ENCODE peak calls at places on chromosomes 16 and 17, in five cellular contexts. Y is naive thymus-derived CD8-positive, alpha-beta T cell; Z is nephron progenitor cell; S is pancreas; N is omental fat pad. K is an unnamed sample.

GRCh38 chr16:31200821-31201510 is 1.6 kb downstream of the PYCARD start:
- DNase-seq in N (no peak), Z (no peak), S (no peak), Y (no peak), K (no peak)

GRCh38 chr17:78993981-78994671 is 14.4 kb upstream of the LGALS3BP start:
- DNase-seq in Y (no peak), N (no peak), Z (no peak), S (peak), K (no peak)

GRCh38 chr16:88327566-88328312 is 55.0 kb upstream of the ZNF469 start:
- DNase-seq in N (no peak), Z (no peak), S (no peak), Y (no peak), K (no peak)

GRCh38 chr16:89907055-89907814 is 11.4 kb upstream of the MC1R start:
- DNase-seq in Y (no peak), S (no peak), N (no peak), Z (no peak), K (no peak)

GRCh38 chr16:20181949-20182348 is 108.3 kb upstream of the GPR139 start:
- DNase-seq in Z (no peak), N (no peak), Y (no peak), S (no peak), K (no peak)

GRCh38 chr17:34098712-34099111 is 156.4 kb upstream of the CCL2 start:
- DNase-seq in S (no peak), N (no peak), Y (no peak), Z (no peak), K (no peak)

GRCh38 chr17:29390856-29391631 is 881 bp downstream of the TAOK1 start:
- DNase-seq in Y (peak), S (peak), N (no peak), Z (no peak), K (peak)

GRCh38 chr17:15232517-15232915 is 32.6 kb downstream of the PMP22 start:
- DNase-seq in Y (no peak), S (no peak), N (no peak), Z (no peak), K (no peak)

GRCh38 chr16:78563905-78564304 is 464.5 kb downstream of the WWOX start:
- DNase-seq in N (no peak), S (no peak), Y (no peak), Z (no peak), K (no peak)

GRCh38 chr16:22425036-22425801 is 50.8 kb upstream of the CDR2 start:
- DNase-seq in Y (no peak), Z (no peak), S (no peak), N (no peak), K (no peak)

GRCh38 chr17:1882836-1883235 is 53.0 kb downstream of the RPA1 start:
- DNase-seq in Z (peak), S (peak), N (no peak), Y (no peak), K (no peak)

GRCh38 chr16:50696575-50697420 is 3.4 kb downstream of the NOD2 start:
- DNase-seq in N (peak), Y (peak), S (no peak), Z (no peak), K (no peak)

GRCh38 chr17:10217916-10218315 is 19.5 kb upstream of the GAS7 start:
- DNase-seq in N (no peak), S (no peak), Y (no peak), Z (no peak), K (no peak)

GRCh38 chr16:15482068-15482747 is 47.8 kb downstream of the BMERB1 start:
- DNase-seq in Z (no peak), N (no peak), Y (no peak), S (peak), K (no peak)

GRCh38 chr16:11006666-11007065 is 62.3 kb downstream of the CLEC16A start:
- DNase-seq in N (no peak), S (no peak), Y (no peak), Z (no peak), K (no peak)

GRCh38 chr16:53726625-53727024 is 22.7 kb downstream of the FTO start:
- DNase-seq in Y (no peak), S (no peak), Z (peak), N (no peak), K (no peak)

GRCh38 chr16:66091462-66091861 is 275.0 kb upstream of the CDH5 start:
- DNase-seq in S (no peak), Z (no peak), N (no peak), Y (no peak), K (no peak)

GRCh38 chr17:82864721-82865240 is 25.0 kb upstream of the ZNF750 start:
- DNase-seq in N (no peak), Z (no peak), S (no peak), Y (no peak), K (no peak)

GRCh38 chr16:1152651-1153259 is at the start of gene CACNA1H:
- DNase-seq in S (no peak), N (no peak), Z (peak), Y (peak), K (no peak)

GRCh38 chr16:9012848-9013507 is 49.3 kb upstream of the USP7 start:
- DNase-seq in Z (peak), Y (no peak), N (no peak), S (no peak), K (no peak)

GRCh38 chr17:13297198-13297597 is 279.4 kb upstream of the ELAC2 start:
- DNase-seq in Y (no peak), Z (no peak), S (no peak), N (no peak), K (no peak)

GRCh38 chr17:20083460-20083859 is 74.3 kb downstream of the SPECC1 start:
- DNase-seq in N (no peak), Y (no peak), Z (no peak), S (no peak), K (no peak)

GRCh38 chr17:9676742-9677387 is 31.5 kb downstream of the USP43 start:
- DNase-seq in S (peak), N (no peak), Z (no peak), Y (no peak), K (no peak)